ENCODE peak calls at places on chromosomes 16 and 17, in four cellular contexts. E is transverse colon, A is left ventricle myocardium inferior, C is cardiac muscle cell. B is an unnamed sample.

GRCh38 chr17:42577140-42577531 is 393 bp downstream of the PSMC3IP start:
- DNase-seq in E (no peak), A (no peak), C (no peak), B (no peak)

GRCh38 chr16:66717776-66718175 is 21.2 kb upstream of the CMTM4 start:
- DNase-seq in E (no peak), A (no peak), C (no peak), B (no peak)

GRCh38 chr17:16027708-16028584 is 28.3 kb downstream of the TTC19 start:
- DNase-seq in E (no peak), A (no peak), C (no peak), B (peak; percentile 40)

GRCh38 chr17:77687921-77688320 is 270.6 kb upstream of the TNRC6C start:
- DNase-seq in E (no peak), A (no peak), C (no peak), B (no peak)

GRCh38 chr17:17498606-17499301 is 2.6 kb upstream of the RASD1 start:
- DNase-seq in E (no peak), A (no peak), C (no peak), B (peak; percentile 31)

GRCh38 chr17:68600123-68600880 is 865 bp downstream of the FAM20A start:
- DNase-seq in E (peak; percentile 10), A (peak; percentile 56), C (peak; percentile 80), B (no peak)

GRCh38 chr17:77446959-77447634 is 306.3 kb downstream of the SEC14L1 start:
- DNase-seq in E (no peak), A (no peak), C (no peak), B (no peak)

GRCh38 chr17:6327007-6327406 is 107.9 kb downstream of the AIPL1 start:
- DNase-seq in E (no peak), A (peak; percentile 47), C (no peak), B (no peak)

GRCh38 chr16:3143598-3144330 is 8.9 kb downstream of the ZNF213 start:
- DNase-seq in E (peak; percentile 79), A (peak; percentile 68), C (no peak), B (peak; percentile 91)

GRCh38 chr16:15592324-15592723 is 50.6 kb downstream of the MARF1 start:
- DNase-seq in E (peak; percentile 27), A (no peak), C (no peak), B (peak; percentile 39)

GRCh38 chr17:58918072-58918471 is 162.4 kb downstream of the PPM1E start:
- DNase-seq in E (no peak), A (no peak), C (no peak), B (no peak)

GRCh38 chr17:49252148-49252682 is 21.6 kb upstream of the PHOSPHO1 start:
- DNase-seq in E (no peak), A (no peak), C (peak; percentile 19), B (peak; percentile 66)

GRCh38 chr16:64459821-64460220 is 662.0 kb downstream of the CDH11 start:
- DNase-seq in E (no peak), A (no peak), C (no peak), B (no peak)

DNA sequence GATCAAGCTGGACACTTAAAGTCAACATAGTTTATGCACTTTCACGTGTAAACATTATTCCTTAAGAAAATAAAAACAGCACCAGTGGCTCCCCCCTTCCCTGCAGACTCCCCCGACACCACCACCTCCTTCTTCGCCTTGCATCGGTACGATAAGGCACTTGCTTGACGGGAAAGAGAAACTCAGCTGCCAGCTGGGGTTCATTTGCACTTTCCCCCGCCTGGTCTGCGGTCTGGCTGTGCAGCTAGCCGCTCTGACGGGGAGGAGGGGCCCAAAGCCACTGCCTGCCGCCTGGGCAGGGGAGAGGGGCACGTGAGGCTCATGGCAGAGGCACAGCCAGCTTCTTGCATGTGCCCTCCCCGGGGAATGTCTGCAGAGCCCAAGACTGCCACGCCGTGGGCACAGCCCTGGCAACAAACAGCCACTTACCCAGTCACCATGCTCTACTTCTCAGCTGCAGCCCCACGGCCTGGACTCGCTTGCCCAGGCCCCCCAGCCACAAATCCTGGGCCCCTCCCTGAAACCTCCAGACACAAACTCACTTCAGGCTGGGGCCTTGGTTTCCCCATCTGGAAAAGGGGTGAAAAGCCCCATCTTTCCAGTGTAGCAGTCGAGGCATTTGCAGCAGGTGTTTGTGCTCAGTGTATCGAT is 16.5 kb upstream of the PRM1 start:
- DNase-seq in E (peak; percentile 84), A (peak; percentile 77), C (peak; percentile 69), B (peak; percentile 51)
- H3K27ac ChIP-seq in E (peak overlapping the region; percentile 38), A (peak overlapping the region; percentile 80), C (peak overlapping the region; percentile 69), B (no peak overlapping the region)

DNA sequence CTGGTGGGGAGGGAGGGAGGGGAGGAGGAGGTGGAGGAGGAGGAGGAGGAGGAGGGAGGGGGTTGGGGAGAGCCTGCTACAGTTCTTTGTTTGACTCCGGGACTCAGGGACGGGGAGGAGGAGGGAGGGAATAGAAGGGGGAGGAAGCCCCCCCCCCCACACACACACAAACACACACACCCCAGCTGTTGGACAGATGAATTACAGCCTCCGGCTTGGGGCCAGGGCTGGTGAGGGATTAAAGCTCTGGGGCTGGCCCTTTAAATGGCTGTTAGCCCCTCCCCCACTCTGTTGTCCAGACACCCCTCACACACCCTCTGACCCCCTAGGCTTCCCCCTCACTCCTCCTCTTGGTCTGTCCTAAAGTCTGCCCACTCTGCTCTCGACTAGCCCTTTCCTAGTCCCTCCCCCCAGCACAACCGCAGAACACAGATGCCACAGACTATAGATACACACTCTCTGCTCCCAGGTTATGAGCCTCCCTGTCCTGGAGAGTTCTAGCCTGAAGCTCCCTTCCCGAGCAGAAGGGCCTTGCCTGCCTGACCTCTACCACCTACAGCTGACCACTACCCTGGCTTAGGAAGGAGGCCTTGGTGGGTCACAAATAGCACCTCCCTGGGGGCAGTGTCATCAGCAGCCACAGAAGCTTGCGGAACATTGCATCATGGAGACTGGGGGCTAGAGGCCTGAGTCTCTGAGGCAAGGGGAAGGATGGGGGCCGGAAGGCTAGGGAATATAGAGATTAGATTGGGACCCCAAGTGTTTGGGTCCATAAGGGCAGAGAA is 4.5 kb downstream of the KDM6B start:
- DNase-seq in E (peak; percentile 53), A (no peak), C (peak; percentile 70), B (peak; percentile 72)
- H3K4me1 ChIP-seq in E (peaks cover 47% of the 10 kb centered on the region), A (peaks cover 94% of the 10 kb centered on the region), C (peaks cover 25% of the 10 kb centered on the region), B (peaks cover 16% of the 10 kb centered on the region)

GRCh38 chr16:81719993-81720392 is 59.1 kb upstream of the PLCG2 start:
- DNase-seq in E (no peak), A (no peak), C (no peak), B (no peak)

GRCh38 chr16:81715358-81716196 is 63.5 kb upstream of the PLCG2 start:
- DNase-seq in E (no peak), A (no peak), C (no peak), B (peak; percentile 56)

GRCh38 chr16:81716478-81717210 is 62.4 kb upstream of the PLCG2 start:
- DNase-seq in E (no peak), A (peak; percentile 2), C (no peak), B (no peak)

GRCh38 chr16:81718637-81719036 is 60.5 kb upstream of the PLCG2 start:
- DNase-seq in E (no peak), A (peak; percentile 6), C (no peak), B (no peak)

DNA sequence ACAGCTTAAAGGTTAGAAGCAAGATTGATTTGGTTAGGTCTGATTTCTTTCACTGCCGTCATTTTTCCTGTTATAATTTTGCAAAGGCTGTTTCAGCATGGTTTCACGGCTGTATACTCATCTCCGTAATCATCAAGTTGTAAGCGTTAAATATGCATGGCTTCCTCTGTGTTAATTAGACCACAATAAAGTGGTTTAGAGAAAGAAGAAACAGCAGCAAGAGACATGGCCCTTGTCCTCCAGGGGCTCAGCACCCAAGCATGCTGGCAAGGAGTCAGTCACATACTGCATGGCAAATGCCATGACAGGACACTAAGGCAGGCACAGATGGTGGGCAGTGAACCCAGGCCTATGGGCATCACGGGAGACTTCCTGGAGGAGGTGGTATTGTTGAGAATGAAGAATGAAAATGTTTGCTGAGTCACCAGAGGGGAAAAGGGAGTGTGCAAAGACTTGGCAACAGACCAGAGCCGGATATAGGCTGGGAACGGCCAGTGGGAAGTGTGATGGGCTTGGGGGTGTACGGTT is 61.4 kb upstream of the PLCG2 start:
- DNase-seq in E (no peak), A (no peak), C (no peak), B (no peak)
- H3K27ac ChIP-seq in E (no peak overlapping the region), A (no peak overlapping the region), C (no peak overlapping the region), B (peak overlapping the region; percentile 37)

GRCh38 chr17:36625188-36625587 is 23.8 kb downstream of the MRM1 start:
- DNase-seq in E (no peak), A (no peak), C (no peak), B (no peak)
- H3K4me1 ChIP-seq in E (no peaks in the 10 kb centered on the region), A (peaks cover 6% of the 10 kb centered on the region), C (peaks cover 6% of the 10 kb centered on the region), B (no peaks in the 10 kb centered on the region)

DNA sequence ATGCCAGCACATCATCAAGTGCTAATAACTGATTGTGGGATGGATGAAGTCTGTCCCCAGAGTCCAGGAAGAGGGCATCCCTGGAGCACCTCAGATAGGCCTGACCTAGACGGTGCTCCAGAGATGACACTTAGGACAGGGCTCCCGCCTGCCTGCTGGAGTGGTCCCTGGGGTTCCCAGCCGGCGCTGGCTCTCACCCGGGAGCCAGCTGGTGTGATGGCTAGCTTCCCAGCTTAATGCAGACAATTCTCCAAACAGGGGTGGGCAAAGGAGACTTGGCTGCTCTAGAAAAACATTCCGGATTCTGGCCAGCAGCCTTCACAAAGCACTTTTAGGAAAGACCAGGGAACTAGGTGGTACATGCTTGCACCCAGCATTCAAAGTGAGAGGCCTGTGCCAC is 18.6 kb downstream of the ACE start:
- DNase-seq in E (no peak), A (no peak), C (no peak), B (no peak)
- H3K27ac ChIP-seq in E (no peak overlapping the region), A (no peak overlapping the region), C (no peak overlapping the region), B (no peak overlapping the region)

GRCh38 chr17:48161127-48161905 is 53.8 kb downstream of the SNX11 start:
- DNase-seq in E (no peak), A (no peak), C (no peak), B (peak; percentile 86)
- H3K4me1 ChIP-seq in E (peaks cover 24% of the 10 kb centered on the region), A (no peaks in the 10 kb centered on the region), C (no peaks in the 10 kb centered on the region), B (peaks cover 16% of the 10 kb centered on the region)

GRCh38 chr16:96935-97381 is 18.9 kb downstream of the MPG start:
- DNase-seq in E (peak; percentile 91), A (peak; percentile 88), C (peak; percentile 90), B (peak; percentile 85)
- H3K27ac ChIP-seq in E (no peak overlapping the region), A (no peak overlapping the region), C (no peak overlapping the region), B (no peak overlapping the region)

GRCh38 chr16:85464342-85465305 is 148.5 kb upstream of the GSE1 start:
- DNase-seq in E (no peak), A (no peak), C (no peak), B (no peak)

GRCh38 chr16:85462405-85463227 is 150.5 kb upstream of the GSE1 start:
- DNase-seq in E (no peak), A (peak; percentile 53), C (peak; percentile 92), B (peak; percentile 40)

GRCh38 chr16:85463228-85463611 is 149.9 kb upstream of the GSE1 start:
- DNase-seq in E (no peak), A (no peak), C (peak; percentile 61), B (no peak)

GRCh38 chr16:85461814-85462404 is 151.2 kb upstream of the GSE1 start:
- DNase-seq in E (no peak), A (no peak), C (peak; percentile 95), B (no peak)

DNA sequence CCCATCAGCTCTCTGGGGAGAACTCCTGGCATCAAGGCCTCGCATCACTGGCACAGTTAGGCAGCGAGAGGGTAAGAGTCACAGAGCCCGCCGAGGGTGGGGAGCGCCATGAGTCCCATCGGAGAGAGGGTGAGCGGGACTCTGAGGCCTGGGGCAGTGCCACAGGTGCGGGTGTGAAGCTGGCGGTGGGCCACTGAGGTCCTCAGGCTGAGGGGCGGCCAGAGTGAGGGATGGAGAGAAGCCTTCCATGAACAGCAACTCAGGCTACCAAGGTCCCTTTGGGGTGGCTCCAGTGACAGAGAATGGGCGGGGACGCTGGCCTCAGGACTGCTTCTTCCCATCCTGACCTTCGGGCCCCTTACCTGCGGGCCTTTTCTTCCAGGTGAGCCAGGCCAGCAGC is 149.4 kb upstream of the GSE1 start:
- DNase-seq in E (no peak), A (no peak), C (no peak), B (no peak)
- H3K4me1 ChIP-seq in E (peaks cover 42% of the 10 kb centered on the region), A (peaks cover 76% of the 10 kb centered on the region), C (peaks cover 64% of the 10 kb centered on the region), B (no peaks in the 10 kb centered on the region)

B was measured in small intestine.